ENCODE peak calls at places on chromosomes 16 and 17, in seven cellular contexts. One of them, this sample, is unnamed.
A peak's percentile ranks its signal among the peaks of the same experiment; 100 is the strongest.

GRCh38 chr16:58198022-58198683 is at the start of gene CSNK2A2:
- DNase-seq in Caco-2: peak; percentile 86
- DNase-seq in NCI-H2081: peak; percentile 30
- DNase-seq in NCI-H1436 treated with DMSO at 0.1 percent for 48 hours: no peak
- DNase-seq in AG10803: peak; percentile 71
- DNase-seq in left cardiac atrium: peak; percentile 82
- DNase-seq in HCT116: peak; percentile 32
- DNase-seq in this sample: peak; percentile 70

GRCh38 chr17:41125064-41125463 is 1.1 kb upstream of the KRTAP4-12 start:
- DNase-seq in Caco-2: no peak
- DNase-seq in NCI-H2081: no peak
- DNase-seq in NCI-H1436 treated with DMSO at 0.1 percent for 48 hours: no peak
- DNase-seq in AG10803: no peak
- DNase-seq in left cardiac atrium: no peak
- DNase-seq in HCT116: no peak
- DNase-seq in this sample: no peak

GRCh38 chr17:81635973-81636504 is 873 bp downstream of the NPLOC4 start:
- DNase-seq in Caco-2: peak; percentile 8
- DNase-seq in NCI-H2081: no peak
- DNase-seq in NCI-H1436 treated with DMSO at 0.1 percent for 48 hours: no peak
- DNase-seq in AG10803: peak; percentile 49
- DNase-seq in left cardiac atrium: no peak
- DNase-seq in HCT116: no peak
- DNase-seq in this sample: no peak

GRCh38 chr16:50467943-50468748 is 80.0 kb upstream of the NKD1 start:
- DNase-seq in Caco-2: peak; percentile 95
- DNase-seq in NCI-H2081: no peak
- DNase-seq in NCI-H1436 treated with DMSO at 0.1 percent for 48 hours: no peak
- DNase-seq in AG10803: no peak
- DNase-seq in left cardiac atrium: no peak
- DNase-seq in HCT116: no peak
- DNase-seq in this sample: no peak

GRCh38 chr17:81484195-81484979 is 28.2 kb downstream of the ACTG1 start:
- DNase-seq in Caco-2: peak; percentile 96
- DNase-seq in NCI-H2081: peak; percentile 89
- DNase-seq in NCI-H1436 treated with DMSO at 0.1 percent for 48 hours: no peak
- DNase-seq in AG10803: peak; percentile 74
- DNase-seq in left cardiac atrium: peak; percentile 92
- DNase-seq in HCT116: peak; percentile 85
- DNase-seq in this sample: peak; percentile 88

GRCh38 chr16:48164907-48165715 is 9.3 kb upstream of the ABCC12 start:
- DNase-seq in Caco-2: peak; percentile 86
- DNase-seq in NCI-H2081: peak; percentile 20
- DNase-seq in NCI-H1436 treated with DMSO at 0.1 percent for 48 hours: no peak
- DNase-seq in AG10803: peak; percentile 58
- DNase-seq in left cardiac atrium: peak; percentile 72
- DNase-seq in HCT116: peak; percentile 59
- DNase-seq in this sample: peak; percentile 82

GRCh38 chr17:81245024-81245664 is 6.0 kb downstream of the NDUFAF8 start:
- DNase-seq in Caco-2: no peak
- DNase-seq in NCI-H2081: no peak
- DNase-seq in NCI-H1436 treated with DMSO at 0.1 percent for 48 hours: no peak
- DNase-seq in AG10803: no peak
- DNase-seq in left cardiac atrium: no peak
- DNase-seq in HCT116: no peak
- DNase-seq in this sample: no peak

GRCh38 chr17:65074778-65075250 is 18.3 kb upstream of the GNA13 start:
- DNase-seq in Caco-2: peak; percentile 73
- DNase-seq in NCI-H2081: no peak
- DNase-seq in NCI-H1436 treated with DMSO at 0.1 percent for 48 hours: no peak
- DNase-seq in AG10803: no peak
- DNase-seq in left cardiac atrium: peak; percentile 82
- DNase-seq in HCT116: no peak
- DNase-seq in this sample: peak; percentile 74

GRCh38 chr17:2906907-2907306 is 110.7 kb downstream of the RAP1GAP2 start:
- DNase-seq in Caco-2: no peak
- DNase-seq in NCI-H2081: no peak
- DNase-seq in NCI-H1436 treated with DMSO at 0.1 percent for 48 hours: no peak
- DNase-seq in AG10803: no peak
- DNase-seq in left cardiac atrium: no peak
- DNase-seq in HCT116: no peak
- DNase-seq in this sample: no peak

GRCh38 chr17:3879181-3879580 is 13.7 kb downstream of the CAMKK1 start:
- DNase-seq in Caco-2: no peak
- DNase-seq in NCI-H2081: no peak
- DNase-seq in NCI-H1436 treated with DMSO at 0.1 percent for 48 hours: no peak
- DNase-seq in AG10803: peak; percentile 82
- DNase-seq in left cardiac atrium: peak; percentile 67
- DNase-seq in HCT116: no peak
- DNase-seq in this sample: peak; percentile 37

GRCh38 chr16:84547539-84548058 is 43.1 kb upstream of the MEAK7 start:
- DNase-seq in Caco-2: no peak
- DNase-seq in NCI-H2081: no peak
- DNase-seq in NCI-H1436 treated with DMSO at 0.1 percent for 48 hours: no peak
- DNase-seq in AG10803: no peak
- DNase-seq in left cardiac atrium: no peak
- DNase-seq in HCT116: no peak
- DNase-seq in this sample: no peak

GRCh38 chr17:60439501-60439900 is 17.2 kb downstream of the CHCT1 start:
- DNase-seq in Caco-2: no peak
- DNase-seq in NCI-H2081: no peak
- DNase-seq in NCI-H1436 treated with DMSO at 0.1 percent for 48 hours: no peak
- DNase-seq in AG10803: peak; percentile 63
- DNase-seq in left cardiac atrium: no peak
- DNase-seq in HCT116: no peak
- DNase-seq in this sample: no peak

GRCh38 chr17:40447148-40447644 is 3.9 kb downstream of the IGFBP4 start:
- DNase-seq in Caco-2: no peak
- DNase-seq in NCI-H2081: no peak
- DNase-seq in NCI-H1436 treated with DMSO at 0.1 percent for 48 hours: no peak
- DNase-seq in AG10803: no peak
- DNase-seq in left cardiac atrium: no peak
- DNase-seq in HCT116: no peak
- DNase-seq in this sample: no peak

GRCh38 chr16:20944861-20945390 is 44.4 kb downstream of the LYRM1 start:
- DNase-seq in Caco-2: no peak
- DNase-seq in NCI-H2081: no peak
- DNase-seq in NCI-H1436 treated with DMSO at 0.1 percent for 48 hours: no peak
- DNase-seq in AG10803: no peak
- DNase-seq in left cardiac atrium: no peak
- DNase-seq in HCT116: no peak
- DNase-seq in this sample: no peak

GRCh38 chr17:9475259-9475658 is 100.4 kb downstream of the STX8 start:
- DNase-seq in Caco-2: no peak
- DNase-seq in NCI-H2081: no peak
- DNase-seq in NCI-H1436 treated with DMSO at 0.1 percent for 48 hours: no peak
- DNase-seq in AG10803: no peak
- DNase-seq in left cardiac atrium: no peak
- DNase-seq in HCT116: no peak
- DNase-seq in this sample: no peak

GRCh38 chr16:2531371-2531695 is at the start of gene CEMP1:
- DNase-seq in Caco-2: no peak
- DNase-seq in NCI-H2081: no peak
- DNase-seq in NCI-H1436 treated with DMSO at 0.1 percent for 48 hours: no peak
- DNase-seq in AG10803: no peak
- DNase-seq in left cardiac atrium: no peak
- DNase-seq in HCT116: no peak
- DNase-seq in this sample: no peak

GRCh38 chr17:72169823-72170222 is 49.0 kb downstream of the SOX9 start:
- DNase-seq in Caco-2: no peak
- DNase-seq in NCI-H2081: no peak
- DNase-seq in NCI-H1436 treated with DMSO at 0.1 percent for 48 hours: no peak
- DNase-seq in AG10803: no peak
- DNase-seq in left cardiac atrium: no peak
- DNase-seq in HCT116: no peak
- DNase-seq in this sample: no peak

GRCh38 chr16:58024347-58024672 is 1.2 kb upstream of the MMP15 start:
- DNase-seq in Caco-2: no peak
- DNase-seq in NCI-H2081: no peak
- DNase-seq in NCI-H1436 treated with DMSO at 0.1 percent for 48 hours: no peak
- DNase-seq in AG10803: no peak
- DNase-seq in left cardiac atrium: no peak
- DNase-seq in HCT116: no peak
- DNase-seq in this sample: no peak

GRCh38 chr16:83351846-83352245 is 455.9 kb upstream of the HSBP1 start:
- DNase-seq in Caco-2: no peak
- DNase-seq in NCI-H2081: no peak
- DNase-seq in NCI-H1436 treated with DMSO at 0.1 percent for 48 hours: no peak
- DNase-seq in AG10803: peak; percentile 93
- DNase-seq in left cardiac atrium: no peak
- DNase-seq in HCT116: no peak
- DNase-seq in this sample: no peak